ENCODE peak calls at places on chromosomes 4 and X, in ten cellular contexts. X, J, A, U, T, W, L, I, M and Q are unnamed samples.

GRCh38 chr4:106618920-106619319 is 250.3 kb upstream of the GIMD1 start:
- DNase-seq in X (no peak), J (no peak), A (no peak), U (no peak), T (no peak), W (no peak), L (no peak), I (no peak), M (no peak), Q (no peak)

GRCh38 chr4:92303621-92304027 is at the start of gene GRID2:
- DNase-seq in X (peak; percentile 11), J (no peak), A (no peak), U (no peak), T (peak; percentile 85), W (peak; percentile 28), L (peak; percentile 1), I (peak; percentile 2), M (no peak), Q (no peak)

GRCh38 chrX:54865208-54865607 is 55.4 kb upstream of the TRO start:
- DNase-seq in X (no peak), J (no peak), A (no peak), U (no peak), T (no peak), W (no peak), L (no peak), I (no peak), M (no peak), Q (no peak)

GRCh38 chr4:124276461-124276860 is 436.1 kb downstream of the ANKRD50 start:
- DNase-seq in X (no peak), J (no peak), A (no peak), U (no peak), T (no peak), W (no peak), L (no peak), I (peak; percentile 72), M (no peak), Q (no peak)

GRCh38 chrX:150842198-150842553 is 56.3 kb downstream of the CD99L2 start:
- DNase-seq in X (no peak), J (no peak), A (no peak), U (no peak), T (no peak), W (no peak), L (no peak), I (no peak), M (no peak), Q (no peak)

GRCh38 chr4:41428941-41429669 is 108.9 kb upstream of the LIMCH1 start:
- DNase-seq in X (no peak), J (no peak), A (no peak), U (no peak), T (no peak), W (no peak), L (no peak), I (no peak), M (no peak), Q (no peak)

GRCh38 chr4:90012918-90013317 is 114.3 kb upstream of the CCSER1 start:
- DNase-seq in X (no peak), J (no peak), A (no peak), U (no peak), T (no peak), W (no peak), L (no peak), I (no peak), M (no peak), Q (no peak)

GRCh38 chr4:161546902-161547301 is 616.9 kb downstream of the FSTL5 start:
- DNase-seq in X (no peak), J (no peak), A (no peak), U (no peak), T (no peak), W (no peak), L (no peak), I (peak; percentile 32), M (no peak), Q (no peak)

GRCh38 chr4:48173055-48173991 is 39.3 kb upstream of the TXK start:
- DNase-seq in X (peak; percentile 70), J (peak; percentile 24), A (peak; percentile 55), U (no peak), T (peak; percentile 58), W (no peak), L (peak; percentile 61), I (peak; percentile 90), M (no peak), Q (no peak)

GRCh38 chr4:164261831-164262230 is 492.1 kb upstream of the SMIM31 start:
- DNase-seq in X (no peak), J (no peak), A (no peak), U (no peak), T (no peak), W (no peak), L (no peak), I (peak; percentile 21), M (no peak), Q (no peak)

GRCh38 chr4:94446386-94446785 is 5.4 kb upstream of the PDLIM5 start:
- DNase-seq in X (no peak), J (peak; percentile 87), A (no peak), U (no peak), T (no peak), W (no peak), L (peak; percentile 90), I (peak; percentile 36), M (no peak), Q (no peak)